ENCODE peak calls at places on chromosomes 2 and 18, in seven cellular contexts. Z, B, W, G, D, C and U are unnamed samples.

GRCh38 chr2:86301010-86301409 is 36.4 kb downstream of the REEP1 start:
- DNase-seq in Z (no peak), B (no peak), W (no peak), G (no peak), D (no peak), C (no peak), U (no peak)

GRCh38 chr18:59067873-59068272 is 71.8 kb upstream of the SEC11C start:
- DNase-seq in Z (no peak), B (peak), W (peak), G (no peak), D (no peak), C (no peak), U (no peak)

GRCh38 chr18:48962252-48962856 is 11.6 kb upstream of the SMAD7 start:
- DNase-seq in Z (no peak), B (no peak), W (no peak), G (no peak), D (no peak), C (no peak), U (no peak)

GRCh38 chr2:65366595-65367125 is 65.7 kb downstream of the SPRED2 start:
- DNase-seq in Z (no peak), B (peak), W (peak), G (no peak), D (no peak), C (peak), U (peak)

GRCh38 chr18:25076980-25077780 is 274.8 kb downstream of the ZNF521 start:
- DNase-seq in Z (no peak), B (peak), W (no peak), G (no peak), D (no peak), C (no peak), U (no peak)

GRCh38 chr18:73940721-73941120 is 206.9 kb downstream of the FBXO15 start:
- DNase-seq in Z (no peak), B (no peak), W (no peak), G (no peak), D (no peak), C (no peak), U (no peak)

GRCh38 chr2:47269316-47270232 is 114.5 kb upstream of the STPG4 start:
- DNase-seq in Z (no peak), B (peak), W (no peak), G (peak), D (no peak), C (peak), U (peak)

GRCh38 chr2:136139601-136140000 is 21.7 kb upstream of the CXCR4 start:
- DNase-seq in Z (no peak), B (no peak), W (no peak), G (no peak), D (no peak), C (no peak), U (no peak)

GRCh38 chr2:101251844-101252407 is 760 bp upstream of the CNOT11 start:
- DNase-seq in Z (no peak), B (no peak), W (peak), G (no peak), D (no peak), C (peak), U (no peak)

GRCh38 chr2:74566423-74567085 is 12.0 kb downstream of the DOK1 start:
- DNase-seq in Z (no peak), B (no peak), W (no peak), G (no peak), D (no peak), C (peak), U (no peak)

GRCh38 chr2:219387284-219388126 is at the start of gene DNPEP:
- DNase-seq in Z (peak), B (peak), W (peak), G (peak), D (peak), C (peak), U (no peak)

GRCh38 chr2:35251156-35251555 is 1104.4 kb upstream of the CRIM1 start:
- DNase-seq in Z (no peak), B (no peak), W (no peak), G (no peak), D (no peak), C (no peak), U (no peak)

GRCh38 chr18:45277870-45278269 is 337.4 kb upstream of the SLC14A2 start:
- DNase-seq in Z (no peak), B (no peak), W (no peak), G (no peak), D (no peak), C (no peak), U (no peak)

GRCh38 chr2:96637385-96638143 is 548 bp downstream of the KANSL3 start:
- DNase-seq in Z (no peak), B (peak), W (peak), G (peak), D (peak), C (peak), U (no peak)

GRCh38 chr2:107622741-107623310 is 203.9 kb upstream of the RGPD4 start:
- DNase-seq in Z (no peak), B (no peak), W (no peak), G (no peak), D (no peak), C (no peak), U (no peak)

GRCh38 chr2:27156739-27157475 is 8.1 kb downstream of the TCF23 start:
- DNase-seq in Z (no peak), B (no peak), W (no peak), G (no peak), D (no peak), C (no peak), U (no peak)

GRCh38 chr2:7209776-7210555 is 292.8 kb downstream of the RNF144A start:
- DNase-seq in Z (peak), B (no peak), W (peak), G (no peak), D (no peak), C (no peak), U (no peak)

GRCh38 chr2:102439065-102439695 is 16.2 kb downstream of the IL18RAP start:
- DNase-seq in Z (no peak), B (no peak), W (no peak), G (no peak), D (no peak), C (peak), U (no peak)

GRCh38 chr2:201992960-201993359 is 40.7 kb upstream of the FZD7 start:
- DNase-seq in Z (no peak), B (no peak), W (no peak), G (no peak), D (no peak), C (no peak), U (no peak)

GRCh38 chr18:72762505-72763122 is 105.2 kb downstream of the NETO1 start:
- DNase-seq in Z (peak), B (peak), W (peak), G (no peak), D (no peak), C (peak), U (peak)

GRCh38 chr2:164954954-164955701 is at the start of gene SLC38A11:
- DNase-seq in Z (no peak), B (no peak), W (no peak), G (peak), D (peak), C (no peak), U (no peak)

GRCh38 chr2:40201425-40201824 is 250.5 kb downstream of the SLC8A1 start:
- DNase-seq in Z (no peak), B (no peak), W (no peak), G (no peak), D (no peak), C (no peak), U (no peak)

GRCh38 chr2:42568431-42569115 is at the start of gene MTA3:
- DNase-seq in Z (peak), B (no peak), W (peak), G (peak), D (peak), C (no peak), U (no peak)

GRCh38 chr2:25714740-25715139 is 41.4 kb upstream of the DTNB start:
- DNase-seq in Z (no peak), B (no peak), W (peak), G (no peak), D (no peak), C (no peak), U (no peak)

GRCh38 chr2:28465148-28465885 is 30.5 kb upstream of the PLB1 start:
- DNase-seq in Z (no peak), B (no peak), W (no peak), G (no peak), D (no peak), C (no peak), U (no peak)

GRCh38 chr2:85275984-85276540 is 51.7 kb downstream of the TGOLN2 start:
- DNase-seq in Z (no peak), B (no peak), W (no peak), G (no peak), D (no peak), C (no peak), U (no peak)